ENCODE peak calls at places on chromosomes 11 and 22, in nine cellular contexts. V is esophagus squamous epithelium, H is cardiac fibroblast, S is brain microvascular endothelial cell, A is lower leg skin, G is kidney, Q is fibroblast of mammary gland, P is heart left ventricle, Y is IMR-90. O is an unnamed sample.
A peak's percentile ranks its signal among the peaks of the same experiment; 100 is the strongest.

GRCh38 chr11:121595717-121596156 is 143.0 kb upstream of the SORL1-AS1 start:
- DNase-seq in G (no peak), Y (peak; percentile 100), S (peak; percentile 96), H (peak; percentile 99), Q (peak; percentile 99), A (peak; percentile 41), V (no peak), P (no peak), O (peak; percentile 98)

GRCh38 chr11:90805172-90805571 is 582.3 kb upstream of the CHORDC1 start:
- DNase-seq in V (no peak), Y (no peak), H (peak; percentile 3), A (no peak), P (no peak), Q (no peak), G (no peak), S (no peak), O (no peak)

GRCh38 chr22:26471522-26471921 is 12.1 kb downstream of the HPS4 start:
- DNase-seq in V (no peak), G (no peak), S (peak; percentile 52), Q (no peak), Y (peak; percentile 83), H (peak; percentile 74), A (no peak), P (no peak), O (peak; percentile 53)

GRCh38 chr11:31236052-31236652 is 133.4 kb downstream of the DCDC1 start:
- DNase-seq in G (no peak), A (no peak), S (no peak), Q (peak; percentile 9), H (peak; percentile 28), P (no peak), V (no peak), Y (no peak), O (peak; percentile 21)

GRCh38 chr11:128927683-128928336 is 14.9 kb downstream of the TP53AIP1 start:
- DNase-seq in G (no peak), S (no peak), H (no peak), P (no peak), Y (no peak), A (no peak), V (no peak), Q (no peak), O (no peak)

GRCh38 chr11:111456859-111457730 is 55.1 kb downstream of the BTG4 start:
- DNase-seq in V (no peak), G (no peak), H (no peak), A (no peak), S (no peak), Q (no peak), P (no peak), Y (no peak), O (no peak)

GRCh38 chr11:45180888-45181594 is 34.6 kb downstream of the PRDM11 start:
- DNase-seq in P (peak; percentile 54), H (peak; percentile 53), V (no peak), Y (peak; percentile 41), A (no peak), Q (peak; percentile 13), S (peak; percentile 17), G (peak; percentile 91), O (peak; percentile 55)

GRCh38 chr22:42978453-42979103 is 36.4 kb downstream of the PACSIN2 start:
- DNase-seq in Q (peak; percentile 83), G (no peak), A (no peak), S (no peak), V (no peak), P (peak; percentile 52), H (peak; percentile 85), Y (peak; percentile 66), O (peak; percentile 92)

GRCh38 chr22:37018815-37019308 is 385 bp downstream of the TST start:
- DNase-seq in V (no peak), G (peak; percentile 86), A (peak; percentile 43), Y (peak; percentile 55), Q (peak; percentile 41), H (peak; percentile 37), S (peak; percentile 19), P (peak; percentile 53), O (peak; percentile 58)

GRCh38 chr11:100515087-100515486 is 172.0 kb upstream of the ARHGAP42 start:
- DNase-seq in Y (peak; percentile 42), H (peak; percentile 20), Q (no peak), V (no peak), P (no peak), G (no peak), A (no peak), S (peak; percentile 30), O (peak; percentile 25)

GRCh38 chr11:130486981-130487380 is 38.5 kb downstream of the ADAMTS15 start:
- DNase-seq in H (no peak), A (no peak), V (no peak), Y (no peak), P (no peak), G (no peak), Q (no peak), S (no peak), O (no peak)

GRCh38 chr11:124920870-124921609 is 2.0 kb downstream of the HEPN1 start:
- DNase-seq in H (peak; percentile 66), S (peak; percentile 67), Y (peak; percentile 47), Q (peak; percentile 55), V (no peak), P (peak; percentile 87), A (peak; percentile 44), G (peak; percentile 94), O (peak; percentile 68)

GRCh38 chr11:65482306-65482850 is 16.5 kb upstream of the MALAT1 start:
- DNase-seq in H (no peak), V (no peak), A (no peak), Q (no peak), S (no peak), P (no peak), G (no peak), Y (no peak), O (no peak)

GRCh38 chr11:65477271-65478029 is 21.4 kb upstream of the MALAT1 start:
- DNase-seq in Y (peak; percentile 92), Q (peak; percentile 93), P (peak; percentile 99), H (peak; percentile 95), V (peak; percentile 78), S (peak; percentile 92), A (peak; percentile 95), G (peak; percentile 99), O (peak; percentile 93)

GRCh38 chr11:65479184-65480145 is 19.4 kb upstream of the MALAT1 start:
- DNase-seq in V (no peak), Y (peak; percentile 95), S (peak; percentile 85), G (peak; percentile 76), H (peak; percentile 99), P (peak; percentile 74), A (no peak), Q (peak; percentile 98), O (peak; percentile 94)

GRCh38 chr11:65476632-65477270 is 22.1 kb upstream of the MALAT1 start:
- DNase-seq in A (no peak), V (no peak), H (no peak), Q (peak; percentile 64), S (no peak), Y (no peak), G (peak; percentile 55), P (no peak), O (no peak)

GRCh38 chr11:65478411-65479183 is 20.2 kb upstream of the MALAT1 start:
- DNase-seq in G (peak; percentile 93), P (peak; percentile 77), H (peak; percentile 68), A (no peak), V (no peak), S (peak; percentile 77), Y (peak; percentile 73), Q (peak; percentile 87), O (peak; percentile 69)
- H3K4me3 ChIP-seq in G (peak overlapping the region; percentile 54), P (peak overlapping the region; percentile 94), H (peak overlapping the region; percentile 37), A (no peak overlapping the region), V (peak overlapping the region; percentile 56), S (peak overlapping the region; percentile 12), Y (peak overlapping the region; percentile 2), Q (peak overlapping the region; percentile 36), O (peak overlapping the region; percentile 28)

GRCh38 chr11:12237381-12237784 is 127.0 kb downstream of the MICAL2 start:
- DNase-seq in A (no peak), P (no peak), Y (no peak), S (no peak), Q (no peak), H (no peak), G (no peak), V (no peak), O (no peak)

GRCh38 chr11:12235549-12235944 is 125.2 kb downstream of the MICAL2 start:
- DNase-seq in Q (peak; percentile 35), Y (peak; percentile 34), V (no peak), P (no peak), S (no peak), H (no peak), A (no peak), G (no peak), O (peak; percentile 40)

GRCh38 chr11:12235080-12235479 is 124.7 kb downstream of the MICAL2 start:
- DNase-seq in H (no peak), P (no peak), Y (no peak), S (no peak), V (no peak), G (no peak), Q (no peak), A (no peak), O (no peak)

GRCh38 chr11:12235945-12236743 is 125.8 kb downstream of the MICAL2 start:
- DNase-seq in V (no peak), G (no peak), H (peak; percentile 77), S (peak; percentile 37), A (peak; percentile 45), Q (peak; percentile 72), Y (peak; percentile 72), P (no peak), O (peak; percentile 78)

GRCh38 chr11:12236744-12237101 is 126.3 kb downstream of the MICAL2 start:
- DNase-seq in Q (no peak), Y (no peak), G (no peak), S (no peak), A (no peak), H (no peak), V (no peak), P (no peak), O (no peak)
- TF ChIP-seq CTCF in Q (no peak), Y (no peak), G (no peak), S (no peak), A (no peak), H (no peak), V (no peak), P (no peak), O (no peak)

DNA sequence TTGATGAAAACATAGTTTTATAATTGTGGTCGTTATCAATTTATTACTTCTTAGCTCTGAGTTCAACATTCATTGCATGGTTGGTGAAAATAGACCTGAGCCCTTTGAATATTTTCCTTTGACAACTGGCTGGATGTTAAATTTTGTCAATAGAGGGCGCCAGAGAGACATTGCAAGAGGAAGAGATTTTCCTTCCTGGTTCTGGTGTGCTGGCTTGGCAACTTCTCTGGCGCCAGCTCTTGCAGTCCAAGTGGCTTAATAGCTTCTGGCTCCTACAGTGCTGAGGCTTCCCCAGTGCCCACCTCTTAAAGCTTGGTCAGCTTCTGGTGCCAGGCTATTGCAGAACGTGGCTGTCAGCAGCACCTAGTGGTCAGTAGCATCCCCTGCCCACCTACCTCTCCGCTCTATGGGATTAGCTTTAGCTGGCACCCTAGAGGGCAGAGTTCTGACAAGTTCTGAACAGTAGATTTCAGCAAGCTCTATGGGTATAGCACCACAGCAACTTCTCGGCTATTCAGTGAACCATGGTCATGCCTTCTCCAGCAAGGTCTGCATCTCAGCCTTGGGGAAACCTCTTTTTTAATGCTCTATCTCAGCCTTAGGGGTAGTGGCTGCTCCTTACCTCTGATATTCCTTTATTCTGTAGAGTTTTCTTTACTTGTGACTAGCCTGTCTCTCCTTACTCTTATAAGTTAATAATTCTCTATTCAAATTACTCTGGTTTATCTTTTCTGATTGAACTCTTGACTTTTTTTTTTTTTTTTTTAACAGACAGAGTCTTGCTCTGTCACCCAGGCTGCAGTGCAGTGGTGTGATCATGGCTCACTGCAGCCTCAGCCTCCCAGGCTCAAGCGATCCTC is 59.4 kb downstream of the ACER3 start:
- DNase-seq in G (peak; percentile 81), H (peak; percentile 91), Q (peak; percentile 81), V (peak; percentile 21), P (peak; percentile 68), Y (peak; percentile 81), S (peak; percentile 77), A (peak; percentile 84), O (peak; percentile 91)
- H3K4me3 ChIP-seq in G (peak overlapping the region; percentile 42), H (no peak overlapping the region), Q (no peak overlapping the region), V (peak overlapping the region; percentile 35), P (no peak overlapping the region), Y (no peak overlapping the region), S (no peak overlapping the region), A (no peak overlapping the region), O (no peak overlapping the region)

GRCh38 chr22:35155403-35156025 is 89.6 kb downstream of the ISX start:
- DNase-seq in P (no peak), S (no peak), A (no peak), Q (peak; percentile 7), H (peak; percentile 18), Y (no peak), G (no peak), V (no peak), O (no peak)
- TF ChIP-seq CTCF in P (no peak), S (no peak), A (no peak), Q (peak; percentile 14), H (no peak), Y (peak; percentile 8), G (no peak), V (no peak), O (no peak)